ENCODE peak calls at places on chromosomes 13 and 19, in five cellular contexts. E is GM23248; N is aorta; B is effector memory CD4-positive, alpha-beta T cell; A is effector CD4-positive, alpha-beta T cell. G is an unnamed sample.

GRCh38 chr13:85651440-85651839 is 147.8 kb downstream of the SLITRK6 start:
- DNase-seq in E (no peak), N (no peak), B (no peak), A (no peak), G (no peak)

GRCh38 chr13:38264363-38265134 is 85.1 kb upstream of the UFM1 start:
- DNase-seq in E (no peak), N (no peak), B (no peak), A (no peak), G (no peak)

GRCh38 chr19:3880471-3881271 is at the start of gene ATCAY:
- DNase-seq in E (no peak), N (no peak), B (no peak), A (no peak), G (no peak)

GRCh38 chr13:45941261-45941660 is 89.7 kb upstream of the SIAH3 start:
- DNase-seq in E (no peak), N (no peak), B (no peak), A (no peak), G (no peak)

GRCh38 chr13:60572003-60572792 is 175.2 kb downstream of the TDRD3 start:
- DNase-seq in E (peak; percentile 61), N (no peak), B (no peak), A (no peak), G (no peak)

GRCh38 chr19:22052644-22053013 is 345 bp downstream of the ZNF257 start:
- DNase-seq in E (peak; percentile 6), N (no peak), B (peak; percentile 4), A (no peak), G (peak; percentile 5)

GRCh38 chr13:48318714-48319457 is 15.3 kb downstream of the RB1 start:
- DNase-seq in E (peak; percentile 27), N (no peak), B (no peak), A (peak; percentile 5), G (no peak)

GRCh38 chr13:93254775-93255174 is 28.2 kb downstream of the GPC6 start:
- DNase-seq in E (no peak), N (no peak), B (no peak), A (no peak), G (no peak)

GRCh38 chr19:45598267-45599011 is 3.6 kb downstream of the GPR4 start:
- DNase-seq in E (peak; percentile 46), N (no peak), B (no peak), A (no peak), G (no peak)

GRCh38 chr13:35855531-35856019 is 275.6 kb downstream of the DCLK1 start:
- DNase-seq in E (peak; percentile 52), N (no peak), B (no peak), A (no peak), G (no peak)

GRCh38 chr19:18128044-18128443 is 24.9 kb upstream of the PIK3R2 start:
- DNase-seq in E (peak; percentile 57), N (no peak), B (no peak), A (no peak), G (no peak)

GRCh38 chr13:110379905-110380341 is 72.8 kb downstream of the COL4A2 start:
- DNase-seq in E (peak; percentile 68), N (no peak), B (no peak), A (no peak), G (no peak)

GRCh38 chr19:38478273-38478971 is 44.9 kb downstream of the RYR1 start:
- DNase-seq in E (peak; percentile 18), N (no peak), B (no peak), A (no peak), G (no peak)

GRCh38 chr13:75372517-75372916 is 109.5 kb downstream of the TBC1D4 start:
- DNase-seq in E (peak; percentile 79), N (no peak), B (no peak), A (no peak), G (no peak)

GRCh38 chr13:20945952-20946383 is 43.4 kb upstream of the XPO4 start:
- DNase-seq in E (peak; percentile 35), N (no peak), B (no peak), A (no peak), G (no peak)

GRCh38 chr13:111316161-111316730 is 4.2 kb upstream of the TEX29 start:
- DNase-seq in E (no peak), N (no peak), B (no peak), A (no peak), G (no peak)

GRCh38 chr19:30335306-30335886 is 36.8 kb upstream of the ZNF536 start:
- DNase-seq in E (no peak), N (no peak), B (no peak), A (no peak), G (no peak)

GRCh38 chr13:72431981-72432617 is 295.3 kb downstream of the MZT1 start:
- DNase-seq in E (no peak), N (no peak), B (no peak), A (no peak), G (no peak)

GRCh38 chr13:52356327-52356726 is 49.6 kb downstream of the THSD1 start:
- DNase-seq in E (peak; percentile 80), N (no peak), B (no peak), A (no peak), G (no peak)

GRCh38 chr13:52599037-52599852 is 43.0 kb upstream of the HNRNPA1L2 start:
- DNase-seq in E (peak; percentile 81), N (no peak), B (no peak), A (no peak), G (no peak)

GRCh38 chr19:37227996-37228395 is 10.0 kb downstream of the ZNF383 start:
- DNase-seq in E (peak; percentile 28), N (no peak), B (peak; percentile 25), A (no peak), G (peak; percentile 6)

GRCh38 chr13:29852464-29853054 is 2.1 kb upstream of the UBL3 start:
- DNase-seq in E (peak; percentile 77), N (no peak), B (no peak), A (no peak), G (no peak)

GRCh38 chr13:73018336-73018735 is 40.5 kb upstream of the KLF5 start:
- DNase-seq in E (no peak), N (no peak), B (no peak), A (no peak), G (no peak)

GRCh38 chr13:29924482-29924884 is 74.1 kb upstream of the UBL3 start:
- DNase-seq in E (peak; percentile 89), N (no peak), B (no peak), A (no peak), G (no peak)

GRCh38 chr13:90717451-90717936 is 630.0 kb upstream of the MIR17HG start:
- DNase-seq in E (peak; percentile 93), N (no peak), B (no peak), A (no peak), G (no peak)

GRCh38 chr13:74889321-74889720 is 592.6 kb downstream of the TBC1D4 start:
- DNase-seq in E (no peak), N (no peak), B (no peak), A (no peak), G (no peak)